ENCODE peak calls at places on chromosome 15, in six cellular contexts. T, V, E, C, D and B are unnamed samples.

GRCh38 chr15:94453227-94453626 is 221.9 kb downstream of the MCTP2 start:
- DNase-seq in T (no peak), V (no peak), E (no peak), C (no peak), D (no peak), B (peak; percentile 39)

GRCh38 chr15:92304239-92304975 is 89.3 kb upstream of the ST8SIA2 start:
- DNase-seq in T (no peak), V (no peak), E (no peak), C (no peak), D (no peak), B (no peak)

GRCh38 chr15:64695571-64695992 is 79.8 kb downstream of the RBPMS2 start:
- DNase-seq in T (no peak), V (no peak), E (no peak), C (no peak), D (peak; percentile 79), B (no peak)

GRCh38 chr15:76502678-76503077 is 166.1 kb downstream of the ISL2 start:
- DNase-seq in T (no peak), V (no peak), E (no peak), C (no peak), D (no peak), B (no peak)

GRCh38 chr15:95175914-95176658 is 944.7 kb downstream of the MCTP2 start:
- DNase-seq in T (no peak), V (no peak), E (no peak), C (no peak), D (no peak), B (peak; percentile 70)

GRCh38 chr15:73324496-73325170 is 44.1 kb downstream of the HCN4 start:
- DNase-seq in T (no peak), V (no peak), E (no peak), C (no peak), D (no peak), B (no peak)

GRCh38 chr15:51499379-51499976 is 123.1 kb downstream of the DMXL2 start:
- DNase-seq in T (no peak), V (peak; percentile 43), E (no peak), C (peak; percentile 50), D (peak; percentile 40), B (peak; percentile 63)

GRCh38 chr15:77369168-77369567 is 50.7 kb downstream of the PEAK1 start:
- DNase-seq in T (no peak), V (no peak), E (no peak), C (no peak), D (no peak), B (peak; percentile 52)

DNA sequence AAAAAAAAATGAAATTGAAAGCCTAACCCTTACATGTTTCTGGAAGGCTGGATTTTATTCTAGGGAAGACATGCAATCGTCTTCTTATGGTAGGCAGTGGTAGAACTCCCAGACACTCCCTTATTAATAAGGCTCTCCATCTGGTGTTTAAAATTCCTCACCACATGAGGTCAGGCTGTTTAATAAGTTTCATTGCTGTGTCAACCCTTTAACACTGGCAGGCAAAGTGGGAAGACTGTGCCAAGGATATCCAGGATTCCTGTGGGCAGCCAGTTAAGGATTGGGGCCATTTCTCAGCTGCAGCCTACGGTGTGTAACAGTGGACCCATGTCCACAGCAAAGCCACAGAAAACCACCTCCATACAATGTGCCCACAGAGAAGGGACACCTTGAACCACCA is 225.5 kb upstream of the CHRM5 start:
- DNase-seq in T (no peak), V (no peak), E (no peak), C (no peak), D (no peak), B (no peak)
- TF ChIP-seq CEBPB in T (no peak), V (no peak), E (no peak), C (no peak), D (no peak), B (no peak)

GRCh38 chr15:66723826-66724731 is 22.0 kb downstream of the SMAD6 start:
- DNase-seq in T (no peak), V (no peak), E (no peak), C (peak; percentile 62), D (peak; percentile 33), B (peak; percentile 86)
- H3K36me3 ChIP-seq in T (no peaks in the 10 kb centered on the region), V (peaks cover 2% of the 10 kb centered on the region), E (no peaks in the 10 kb centered on the region), C (no peaks in the 10 kb centered on the region), D (peaks cover 9% of the 10 kb centered on the region), B (peaks cover 33% of the 10 kb centered on the region)

DNA sequence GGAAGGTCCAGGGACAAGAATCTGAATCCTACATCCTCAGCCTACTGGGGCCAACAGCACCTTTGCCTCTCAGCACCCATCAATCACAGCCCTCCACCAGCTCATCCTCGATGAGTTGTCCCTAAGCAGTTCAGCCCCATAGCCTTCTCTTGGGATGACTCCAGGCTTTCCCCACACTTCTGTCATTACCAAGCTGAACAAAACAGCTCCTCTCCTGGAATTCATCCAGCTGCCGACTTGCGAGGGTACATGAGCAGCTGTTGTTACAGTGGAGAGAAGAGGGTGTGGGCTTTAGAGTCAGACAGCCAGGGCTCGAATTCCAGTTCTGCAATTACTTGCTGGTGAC is 69.0 kb upstream of the THBS1 start:
- DNase-seq in T (no peak), V (no peak), E (no peak), C (no peak), D (no peak), B (peak; percentile 82)
- TF ChIP-seq CEBPB in T (no peak), V (no peak), E (no peak), C (no peak), D (no peak), B (no peak)

GRCh38 chr15:48541659-48542334 is 103.7 kb downstream of the FBN1 start:
- DNase-seq in T (peak; percentile 34), V (no peak), E (no peak), C (no peak), D (no peak), B (peak; percentile 88)
- H3K36me3 ChIP-seq in T (no peaks in the 10 kb centered on the region), V (no peaks in the 10 kb centered on the region), E (no peaks in the 10 kb centered on the region), C (no peaks in the 10 kb centered on the region), D (no peaks in the 10 kb centered on the region), B (peaks cover 4% of the 10 kb centered on the region)

GRCh38 chr15:41334293-41335120 is 1.8 kb downstream of the NUSAP1 start:
- DNase-seq in T (no peak), V (no peak), E (no peak), C (no peak), D (peak; percentile 40), B (no peak)
- TF ChIP-seq CEBPB in T (no peak), V (no peak), E (no peak), C (no peak), D (peak; percentile 49), B (no peak)

GRCh38 chr15:78402056-78402610 is 35.9 kb upstream of the IREB2 start:
- DNase-seq in T (no peak), V (no peak), E (no peak), C (no peak), D (no peak), B (no peak)

GRCh38 chr15:78407889-78408640 is 30.0 kb upstream of the IREB2 start:
- DNase-seq in T (no peak), V (no peak), E (no peak), C (no peak), D (no peak), B (no peak)

GRCh38 chr15:78405336-78405924 is 32.6 kb upstream of the IREB2 start:
- DNase-seq in T (no peak), V (no peak), E (peak; percentile 80), C (no peak), D (no peak), B (no peak)

GRCh38 chr15:78406016-78406590 is 31.9 kb upstream of the IREB2 start:
- DNase-seq in T (no peak), V (no peak), E (no peak), C (no peak), D (no peak), B (no peak)

DNA sequence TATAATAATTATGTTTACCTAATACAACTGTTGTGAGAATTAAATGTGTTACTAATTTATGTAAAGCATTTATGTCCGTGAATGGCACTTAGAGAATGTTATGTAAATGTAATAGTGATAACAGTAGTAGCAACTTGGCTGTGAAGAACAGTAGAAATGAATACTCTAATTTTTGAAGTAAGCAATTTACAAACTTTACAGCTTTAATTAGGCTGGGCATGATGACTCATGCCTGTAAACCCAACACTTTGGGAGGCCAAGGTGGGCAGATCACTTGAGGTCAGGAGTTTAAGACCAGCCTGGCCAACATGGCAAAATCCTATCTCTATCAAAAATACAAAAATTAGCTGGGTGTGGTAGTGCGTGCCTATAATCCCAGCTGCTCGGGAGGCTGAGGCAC is 33.9 kb upstream of the IREB2 start:
- DNase-seq in T (no peak), V (no peak), E (no peak), C (no peak), D (no peak), B (no peak)
- H3K36me3 ChIP-seq in T (no peaks in the 10 kb centered on the region), V (no peaks in the 10 kb centered on the region), E (no peaks in the 10 kb centered on the region), C (no peaks in the 10 kb centered on the region), D (no peaks in the 10 kb centered on the region), B (no peaks in the 10 kb centered on the region)

GRCh38 chr15:25596644-25597562 is 158.1 kb upstream of the UBE3A start:
- DNase-seq in T (no peak), V (no peak), E (no peak), C (no peak), D (no peak), B (no peak)
- TF ChIP-seq CEBPB in T (no peak), V (no peak), E (no peak), C (no peak), D (no peak), B (no peak)

GRCh38 chr15:42919794-42920280 is 741 bp downstream of the TTBK2 start:
- DNase-seq in T (no peak), V (peak; percentile 29), E (no peak), C (no peak), D (no peak), B (peak; percentile 25)
- H3K36me3 ChIP-seq in T (no peaks in the 10 kb centered on the region), V (no peaks in the 10 kb centered on the region), E (no peaks in the 10 kb centered on the region), C (no peaks in the 10 kb centered on the region), D (no peaks in the 10 kb centered on the region), B (no peaks in the 10 kb centered on the region)